ENCODE peak calls at places on chromosome 13, in four cellular contexts. I is neural progenitor cell; M is activated T-cell treated with anti-CD3 and anti-CD28 coated beads, Interleukin-2, amount 50 U/mL, for 72 hours; Z is LoVo. U is an unnamed sample.

GRCh38 chr13:34250151-34250550 is 432.2 kb downstream of the RFC3 start:
- DNase-seq in Z (no peak), I (no peak), M (no peak), U (no peak)

GRCh38 chr13:45231722-45232121 is 30.9 kb upstream of the KCTD4 start:
- DNase-seq in M (no peak), I (no peak), Z (no peak), U (no peak)

GRCh38 chr13:25218011-25218410 is 45.9 kb upstream of the AMER2 start:
- DNase-seq in Z (no peak), M (no peak), I (no peak), U (no peak)

GRCh38 chr13:45879666-45880065 is 28.1 kb upstream of the SIAH3 start:
- DNase-seq in Z (peak), M (no peak), I (peak), U (no peak)

GRCh38 chr13:114100446-114101320 is 31.7 kb downstream of the RASA3 start:
- DNase-seq in M (no peak), Z (no peak), I (no peak), U (no peak)

GRCh38 chr13:61123533-61124269 is 291.9 kb downstream of the PCDH20 start:
- DNase-seq in Z (no peak), M (no peak), I (peak), U (no peak)

GRCh38 chr13:95392597-95392996 is 91.3 kb upstream of the ABCC4 start:
- DNase-seq in M (no peak), Z (no peak), I (no peak), U (no peak)

GRCh38 chr13:108193806-108194205 is 21.5 kb downstream of the LIG4 start:
- DNase-seq in Z (no peak), I (no peak), M (no peak), U (peak)

GRCh38 chr13:100523437-100523836 is 65.2 kb downstream of the GGACT start:
- DNase-seq in M (no peak), I (no peak), Z (no peak), U (no peak)